ENCODE peak calls at places on chromosomes 3 and 15, in four cellular contexts. Q is LoVo; V is T-helper 1 cell; P is naive thymus-derived CD8-positive, alpha-beta T cell. T is an unnamed sample.

GRCh38 chr3:73813291-73813977 is 188.7 kb upstream of the PDZRN3 start:
- DNase-seq in P (no peak), V (no peak), Q (no peak), T (no peak)

GRCh38 chr3:184756151-184756681 is 44.4 kb upstream of the MAGEF1 start:
- DNase-seq in P (no peak), Q (no peak), V (no peak), T (no peak)

GRCh38 chr3:130539005-130539404 is 22.0 kb downstream of the COL6A6 start:
- DNase-seq in V (peak), Q (peak), P (peak), T (peak)

GRCh38 chr3:130811552-130811951 is 64.9 kb upstream of the PIK3R4 start:
- DNase-seq in P (no peak), Q (no peak), V (no peak), T (no peak)

GRCh38 chr3:61903931-61904657 is 342.7 kb downstream of the PTPRG start:
- DNase-seq in P (no peak), Q (no peak), V (no peak), T (no peak)

GRCh38 chr3:184558726-184559125 is 2.9 kb upstream of the EPHB3 start:
- DNase-seq in V (no peak), P (no peak), Q (no peak), T (no peak)

GRCh38 chr15:66921319-66921718 is 144.1 kb upstream of the SMAD3 start:
- DNase-seq in Q (no peak), V (no peak), P (no peak), T (no peak)

GRCh38 chr15:25368855-25369254 is 70.0 kb downstream of the UBE3A start:
- DNase-seq in V (no peak), Q (no peak), P (no peak), T (no peak)

GRCh38 chr3:101279765-101280385 is 40.5 kb downstream of the IMPG2 start:
- DNase-seq in V (no peak), Q (no peak), P (no peak), T (no peak)

GRCh38 chr15:31510003-31510402 is 183.4 kb downstream of the KLF13 start:
- DNase-seq in V (no peak), Q (no peak), P (no peak), T (no peak)

GRCh38 chr3:5568451-5568850 is 380.9 kb downstream of the EDEM1 start:
- DNase-seq in Q (no peak), P (no peak), V (no peak), T (no peak)

GRCh38 chr15:42366151-42366550 is 6.8 kb downstream of the CAPN3 start:
- DNase-seq in Q (no peak), P (no peak), V (no peak), T (no peak)

GRCh38 chr15:31372635-31373091 is 46.0 kb downstream of the KLF13 start:
- DNase-seq in V (no peak), P (no peak), Q (no peak), T (no peak)

GRCh38 chr3:67000006-67000405 is 1.9 kb downstream of the KBTBD8 start:
- DNase-seq in V (no peak), P (no peak), Q (no peak), T (no peak)

GRCh38 chr3:139552632-139553335 is 13.2 kb upstream of the RBP1 start:
- DNase-seq in P (no peak), V (no peak), Q (no peak), T (no peak)

GRCh38 chr15:67855842-67856241 is 16.0 kb upstream of the RNU6-1 start:
- DNase-seq in V (no peak), P (no peak), Q (no peak), T (no peak)

GRCh38 chr3:136263251-136263650 is 13.1 kb downstream of the PCCB start:
- DNase-seq in P (no peak), V (no peak), Q (no peak), T (no peak)

GRCh38 chr3:71397046-71397445 is 186.5 kb downstream of the FOXP1 start:
- DNase-seq in V (no peak), P (no peak), Q (peak), T (no peak)

GRCh38 chr3:192847918-192848317 is 69.7 kb downstream of the MB21D2 start:
- DNase-seq in P (no peak), V (no peak), Q (no peak), T (no peak)

GRCh38 chr15:88621789-88622604 is 857 bp downstream of the AEN start:
- DNase-seq in P (no peak), Q (peak), V (peak), T (no peak)